ENCODE peak calls at places on chromosomes 16 and 17, in five cellular contexts. One of them, this sample, is unnamed.
A peak's percentile ranks its signal among the peaks of the same experiment; 100 is the strongest.

GRCh38 chr17:68355093-68355492 is 63.8 kb downstream of the ARSG start:
- DNase-seq in suprapubic skin: no peak
- DNase-seq in right lobe of liver: no peak
- DNase-seq in neural progenitor cell: no peak
- DNase-seq in MM.1S: no peak
- DNase-seq in this sample: no peak

GRCh38 chr17:65228734-65229390 is 91.7 kb downstream of the RGS9 start:
- DNase-seq in MM.1S: no peak
- DNase-seq in neural progenitor cell: no peak
- DNase-seq in right lobe of liver: no peak
- DNase-seq in suprapubic skin: no peak
- DNase-seq in this sample: peak; percentile 83

GRCh38 chr17:62898239-62898864 is 67.7 kb upstream of the TANC2 start:
- DNase-seq in right lobe of liver: no peak
- DNase-seq in suprapubic skin: no peak
- DNase-seq in neural progenitor cell: no peak
- DNase-seq in MM.1S: no peak
- DNase-seq in this sample: no peak

GRCh38 chr17:79420318-79421243 is 190.3 kb downstream of the RBFOX3 start:
- DNase-seq in right lobe of liver: no peak
- DNase-seq in suprapubic skin: no peak
- DNase-seq in neural progenitor cell: peak; percentile 37
- DNase-seq in MM.1S: no peak
- DNase-seq in this sample: no peak

GRCh38 chr16:17026600-17027242 is 444.0 kb downstream of the XYLT1 start:
- DNase-seq in MM.1S: peak; percentile 84
- DNase-seq in suprapubic skin: no peak
- DNase-seq in right lobe of liver: no peak
- DNase-seq in neural progenitor cell: no peak
- DNase-seq in this sample: peak; percentile 84

GRCh38 chr17:57999496-58000017 is 7.5 kb downstream of the SRSF1 start:
- DNase-seq in right lobe of liver: no peak
- DNase-seq in MM.1S: peak; percentile 67
- DNase-seq in suprapubic skin: no peak
- DNase-seq in neural progenitor cell: peak; percentile 78
- DNase-seq in this sample: peak; percentile 82

GRCh38 chr17:43875476-43876147 is 28.6 kb downstream of the CD300LG start:
- DNase-seq in neural progenitor cell: no peak
- DNase-seq in suprapubic skin: no peak
- DNase-seq in MM.1S: no peak
- DNase-seq in right lobe of liver: no peak
- DNase-seq in this sample: no peak

GRCh38 chr16:67294927-67295326 is 15.6 kb downstream of the PLEKHG4 start:
- DNase-seq in suprapubic skin: no peak
- DNase-seq in right lobe of liver: no peak
- DNase-seq in neural progenitor cell: no peak
- DNase-seq in MM.1S: no peak
- DNase-seq in this sample: no peak

GRCh38 chr17:82477934-82478333 is 19.4 kb downstream of the NARF start:
- DNase-seq in neural progenitor cell: no peak
- DNase-seq in suprapubic skin: no peak
- DNase-seq in MM.1S: no peak
- DNase-seq in right lobe of liver: no peak
- DNase-seq in this sample: peak; percentile 19

GRCh38 chr17:35242158-35242804 is 591 bp upstream of the SLFN5 start:
- DNase-seq in neural progenitor cell: peak; percentile 90
- DNase-seq in suprapubic skin: peak; percentile 80
- DNase-seq in right lobe of liver: peak; percentile 79
- DNase-seq in MM.1S: peak; percentile 96
- DNase-seq in this sample: peak; percentile 85

GRCh38 chr17:12730931-12731521 is 58.3 kb upstream of the ARHGAP44 start:
- DNase-seq in suprapubic skin: peak; percentile 67
- DNase-seq in MM.1S: no peak
- DNase-seq in neural progenitor cell: peak; percentile 45
- DNase-seq in right lobe of liver: no peak
- DNase-seq in this sample: no peak

GRCh38 chr16:53132406-53132805 is 77.6 kb downstream of the CHD9 start:
- DNase-seq in MM.1S: no peak
- DNase-seq in suprapubic skin: no peak
- DNase-seq in right lobe of liver: no peak
- DNase-seq in neural progenitor cell: no peak
- DNase-seq in this sample: no peak

GRCh38 chr16:80583466-80583865 is 42.7 kb downstream of the DYNLRB2 start:
- DNase-seq in MM.1S: peak; percentile 40
- DNase-seq in right lobe of liver: peak; percentile 32
- DNase-seq in suprapubic skin: no peak
- DNase-seq in neural progenitor cell: no peak
- DNase-seq in this sample: no peak
- H3K4me3 ChIP-seq in MM.1S: no peak overlapping the region
- H3K4me3 ChIP-seq in right lobe of liver: no peak overlapping the region
- H3K4me3 ChIP-seq in suprapubic skin: no peak overlapping the region
- H3K4me3 ChIP-seq in neural progenitor cell: no peak overlapping the region
- H3K4me3 ChIP-seq in this sample: no peak overlapping the region

GRCh38 chr16:23726710-23727109 is 13.7 kb upstream of the ERN2 start:
- DNase-seq in neural progenitor cell: no peak
- DNase-seq in right lobe of liver: no peak
- DNase-seq in suprapubic skin: no peak
- DNase-seq in MM.1S: no peak
- DNase-seq in this sample: no peak
- H3K4me3 ChIP-seq in neural progenitor cell: no peak overlapping the region
- H3K4me3 ChIP-seq in right lobe of liver: no peak overlapping the region
- H3K4me3 ChIP-seq in suprapubic skin: no peak overlapping the region
- H3K4me3 ChIP-seq in MM.1S: no peak overlapping the region
- H3K4me3 ChIP-seq in this sample: no peak overlapping the region

GRCh38 chr16:5066511-5066910 is 755 bp upstream of the C16orf89 start:
- DNase-seq in MM.1S: no peak
- DNase-seq in neural progenitor cell: no peak
- DNase-seq in suprapubic skin: no peak
- DNase-seq in right lobe of liver: no peak
- DNase-seq in this sample: peak; percentile 53

GRCh38 chr16:5062790-5063765 is 2.7 kb downstream of the C16orf89 start:
- DNase-seq in suprapubic skin: no peak
- DNase-seq in MM.1S: no peak
- DNase-seq in right lobe of liver: no peak
- DNase-seq in neural progenitor cell: peak; percentile 10
- DNase-seq in this sample: peak; percentile 65

GRCh38 chr16:5064915-5065314 is 841 bp downstream of the C16orf89 start:
- DNase-seq in suprapubic skin: no peak
- DNase-seq in MM.1S: no peak
- DNase-seq in neural progenitor cell: no peak
- DNase-seq in right lobe of liver: no peak
- DNase-seq in this sample: no peak

GRCh38 chr16:5065813-5066212 is at the start of gene C16orf89:
- DNase-seq in suprapubic skin: no peak
- DNase-seq in neural progenitor cell: no peak
- DNase-seq in MM.1S: no peak
- DNase-seq in right lobe of liver: no peak
- DNase-seq in this sample: no peak

GRCh38 chr16:5065368-5065767 is 388 bp downstream of the C16orf89 start:
- DNase-seq in suprapubic skin: no peak
- DNase-seq in right lobe of liver: no peak
- DNase-seq in neural progenitor cell: no peak
- DNase-seq in MM.1S: no peak
- DNase-seq in this sample: no peak
- H3K4me3 ChIP-seq in suprapubic skin: no peak overlapping the region
- H3K4me3 ChIP-seq in right lobe of liver: no peak overlapping the region
- H3K4me3 ChIP-seq in neural progenitor cell: no peak overlapping the region
- H3K4me3 ChIP-seq in MM.1S: no peak overlapping the region
- H3K4me3 ChIP-seq in this sample: no peak overlapping the region

DNA sequence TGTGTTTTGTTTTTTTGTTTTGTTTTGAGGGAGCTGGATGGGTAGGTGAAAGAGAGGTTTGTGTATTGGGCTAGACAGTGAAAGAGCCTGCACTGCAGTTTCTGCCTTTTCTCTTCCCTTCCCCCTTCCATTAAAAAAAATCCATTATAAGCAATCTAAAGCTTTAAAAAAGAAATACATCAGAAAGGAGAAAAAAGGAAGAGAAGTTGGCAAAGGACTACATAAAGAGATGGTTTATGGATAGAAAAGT is 10.7 kb upstream of the EEF2K start:
- DNase-seq in neural progenitor cell: no peak
- DNase-seq in suprapubic skin: no peak
- DNase-seq in MM.1S: no peak
- DNase-seq in right lobe of liver: no peak
- DNase-seq in this sample: no peak
- H3K4me3 ChIP-seq in neural progenitor cell: peak overlapping the region; percentile 90
- H3K4me3 ChIP-seq in suprapubic skin: peak overlapping the region; percentile 49
- H3K4me3 ChIP-seq in MM.1S: no peak overlapping the region
- H3K4me3 ChIP-seq in right lobe of liver: no peak overlapping the region
- H3K4me3 ChIP-seq in this sample: peak overlapping the region; percentile 18

DNA sequence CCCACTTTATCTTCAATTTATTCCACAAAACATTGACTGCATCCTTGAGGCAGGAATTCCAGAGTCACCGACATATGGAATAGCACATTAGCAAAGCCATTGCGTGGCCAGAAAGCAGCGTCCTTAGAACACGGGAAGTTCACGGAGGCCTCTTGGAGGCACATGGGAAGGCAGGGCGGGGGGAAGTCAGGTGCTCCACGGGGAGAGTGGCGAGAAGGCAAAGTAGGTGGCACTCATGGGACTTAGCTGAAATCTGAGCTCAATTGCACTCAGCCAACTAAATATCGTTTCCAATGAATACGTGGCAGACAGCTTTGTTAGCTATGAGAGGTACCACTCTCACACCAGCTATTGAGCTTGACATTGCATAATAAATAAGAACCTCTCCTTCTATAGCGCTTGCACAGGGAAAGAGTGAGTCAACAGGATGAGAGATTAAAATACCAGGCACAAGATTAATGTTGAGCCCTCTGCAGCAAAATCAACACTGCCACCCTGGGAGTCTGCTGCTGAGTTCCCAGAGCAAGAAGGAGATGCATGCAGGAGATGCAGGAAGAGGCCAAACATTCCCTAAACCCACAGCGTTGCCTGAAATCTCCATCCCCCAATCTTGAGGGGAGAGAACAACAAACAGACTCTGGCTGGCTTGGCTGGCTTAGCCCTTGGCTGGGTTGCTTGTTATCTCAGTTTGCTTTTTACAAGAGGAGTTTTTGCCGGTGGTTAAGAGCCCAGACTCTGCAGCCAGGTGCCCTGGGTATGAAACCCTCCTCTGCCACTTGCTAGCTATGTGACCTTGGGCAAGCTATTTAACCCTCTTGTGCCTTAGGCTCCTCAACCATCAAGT is 28.8 kb downstream of the ABCC12 start:
- DNase-seq in MM.1S: no peak
- DNase-seq in neural progenitor cell: no peak
- DNase-seq in right lobe of liver: no peak
- DNase-seq in suprapubic skin: no peak
- DNase-seq in this sample: no peak
- H3K4me3 ChIP-seq in MM.1S: no peak overlapping the region
- H3K4me3 ChIP-seq in neural progenitor cell: no peak overlapping the region
- H3K4me3 ChIP-seq in right lobe of liver: no peak overlapping the region
- H3K4me3 ChIP-seq in suprapubic skin: no peak overlapping the region
- H3K4me3 ChIP-seq in this sample: no peak overlapping the region

This sample was measured in Jurkat, Clone E6-1.